ENCODE peak calls at places on chromosome 4, in four cellular contexts. C, I, B and T are unnamed samples.

GRCh38 chr4:92104506-92104905 is 199.3 kb upstream of the GRID2 start:
- DNase-seq in C (no peak), I (no peak), B (peak), T (no peak)

GRCh38 chr4:52198356-52198755 is 147.3 kb downstream of the SPATA18 start:
- DNase-seq in C (no peak), I (no peak), B (no peak), T (no peak)

GRCh38 chr4:1720163-1720983 is 750 bp downstream of the TMEM129 start:
- DNase-seq in C (no peak), I (no peak), B (peak), T (peak)

GRCh38 chr4:22179124-22179874 is 230.7 kb upstream of the KCNIP4 start:
- DNase-seq in C (no peak), I (peak), B (peak), T (no peak)

GRCh38 chr4:52869196-52869595 is 7.1 kb downstream of the RASL11B start:
- DNase-seq in C (peak), I (no peak), B (no peak), T (no peak)

GRCh38 chr4:156820931-156821330 is 150.7 kb downstream of the PDGFC start:
- DNase-seq in C (no peak), I (no peak), B (no peak), T (no peak)

GRCh38 chr4:188455353-188455752 is 316.1 kb downstream of the TRIML1 start:
- DNase-seq in C (no peak), I (peak), B (no peak), T (no peak)

GRCh38 chr4:26110493-26110892 is 196.5 kb downstream of the SMIM20 start:
- DNase-seq in C (no peak), I (no peak), B (no peak), T (no peak)

GRCh38 chr4:152848508-152848907 is 68.8 kb downstream of the ARFIP1 start:
- DNase-seq in C (no peak), I (no peak), B (no peak), T (no peak)

GRCh38 chr4:107117726-107118125 is 81.6 kb upstream of the DKK2 start:
- DNase-seq in C (no peak), I (no peak), B (no peak), T (no peak)

GRCh38 chr4:8775751-8776355 is 95.8 kb downstream of the HMX1 start:
- DNase-seq in C (no peak), I (no peak), B (no peak), T (no peak)

GRCh38 chr4:178086324-178086723 is 644.1 kb upstream of the AGA start:
- DNase-seq in C (no peak), I (peak), B (peak), T (no peak)

GRCh38 chr4:147407261-147408045 is 73.4 kb upstream of the EDNRA start:
- DNase-seq in C (no peak), I (no peak), B (no peak), T (no peak)

GRCh38 chr4:89539797-89540711 is 232.5 kb upstream of the GPRIN3 start:
- DNase-seq in C (no peak), I (peak), B (no peak), T (no peak)

GRCh38 chr4:14607578-14607977 is 394.7 kb upstream of the CPEB2 start:
- DNase-seq in C (no peak), I (peak), B (peak), T (no peak)

GRCh38 chr4:70958681-70959080 is 34.8 kb upstream of the DCK start:
- DNase-seq in C (no peak), I (no peak), B (no peak), T (no peak)

GRCh38 chr4:8559011-8559410 is 21.2 kb upstream of the GPR78 start:
- DNase-seq in C (no peak), I (no peak), B (no peak), T (no peak)

GRCh38 chr4:147928400-147928799 is 196.5 kb downstream of the ARHGAP10 start:
- DNase-seq in C (no peak), I (no peak), B (peak), T (no peak)

GRCh38 chr4:14867847-14868246 is 134.4 kb upstream of the CPEB2 start:
- DNase-seq in C (no peak), I (no peak), B (no peak), T (peak)

GRCh38 chr4:7964890-7965662 is 25.4 kb upstream of the AFAP1 start:
- DNase-seq in C (peak), I (peak), B (peak), T (no peak)

GRCh38 chr4:86972997-86973396 is 38.2 kb downstream of the AFF1 start:
- DNase-seq in C (no peak), I (no peak), B (peak), T (no peak)

GRCh38 chr4:17921451-17921850 is 100.1 kb downstream of the LCORL start:
- DNase-seq in C (no peak), I (no peak), B (no peak), T (no peak)

GRCh38 chr4:7979652-7979968 is 39.9 kb upstream of the AFAP1 start:
- DNase-seq in C (no peak), I (no peak), B (no peak), T (no peak)

GRCh38 chr4:153549401-153549800 is 83.2 kb downstream of the TMEM131L start:
- DNase-seq in C (no peak), I (no peak), B (no peak), T (no peak)